ENCODE peak calls at places on chromosomes 6 and 20, in five cellular contexts. A is right lobe of liver, P is heart right ventricle, Z is cardiac muscle cell, R is A549. F is an unnamed sample. For H3K4me1, the result is how much of the 10 kb centered on the place peaks cover.

GRCh38 chr6:167849846-167850459 is 23.2 kb downstream of the AFDN start:
- DNase-seq in P (no peak), Z (peak), A (no peak), R (peak), F (no peak)

GRCh38 chr6:101608724-101609123 is 215.2 kb downstream of the GRIK2 start:
- DNase-seq in Z (no peak), A (no peak), P (no peak), R (no peak), F (no peak)

GRCh38 chr6:7246401-7247178 is 66.4 kb downstream of the SSR1 start:
- DNase-seq in R (no peak), P (no peak), A (no peak), Z (no peak), F (no peak)

GRCh38 chr6:128724738-128725137 is 158.2 kb upstream of the LAMA2 start:
- DNase-seq in P (no peak), R (no peak), A (no peak), Z (no peak), F (no peak)

GRCh38 chr6:79413562-79414002 is 123.6 kb downstream of the LCA5 start:
- DNase-seq in Z (peak), A (no peak), R (no peak), P (no peak), F (no peak)

GRCh38 chr6:127879685-127880084 is 21.2 kb downstream of the THEMIS start:
- DNase-seq in P (no peak), R (no peak), A (no peak), Z (peak), F (no peak)

GRCh38 chr6:26524722-26525360 is 13.3 kb upstream of the HMGN4 start:
- DNase-seq in P (no peak), Z (no peak), R (no peak), A (no peak), F (no peak)

GRCh38 chr20:48816282-48816860 is 11.4 kb downstream of the PREX1 start:
- DNase-seq in A (no peak), R (no peak), Z (no peak), P (no peak), F (no peak)

GRCh38 chr6:140663772-140664171 is 1289.3 kb upstream of the CITED2 start:
- DNase-seq in P (no peak), A (no peak), Z (no peak), R (no peak), F (no peak)

GRCh38 chr6:2344319-2344905 is 99.0 kb upstream of the GMDS start:
- DNase-seq in P (no peak), Z (no peak), R (no peak), A (no peak), F (no peak)

GRCh38 chr20:10508468-10509251 is 73.6 kb downstream of the SLX4IP start:
- DNase-seq in A (no peak), R (no peak), P (no peak), Z (peak), F (peak)

GRCh38 chr20:2838170-2838797 is 2.2 kb downstream of the PCED1A start:
- DNase-seq in A (no peak), R (no peak), Z (no peak), P (no peak), F (no peak)

GRCh38 chr6:56510984-56511531 is 131.6 kb downstream of the DST start:
- DNase-seq in P (peak), Z (peak), R (no peak), A (no peak), F (no peak)

GRCh38 chr20:50848341-50848808 is 53.5 kb downstream of the BCAS4 start:
- DNase-seq in R (no peak), Z (peak), P (no peak), A (peak), F (peak)

GRCh38 chr6:139323511-139324445 is 32.0 kb upstream of the TXLNB start:
- DNase-seq in P (peak), Z (peak), A (peak), R (no peak), F (peak)

GRCh38 chr6:144094731-144095133 is 641 bp downstream of the SF3B5 start:
- DNase-seq in P (no peak), R (no peak), Z (no peak), A (no peak), F (peak)

GRCh38 chr6:126696921-126697693 is 357.2 kb downstream of the CENPW start:
- DNase-seq in P (no peak), Z (no peak), R (no peak), A (peak), F (no peak)

GRCh38 chr6:90677440-90677839 is 90.6 kb upstream of the MAP3K7 start:
- DNase-seq in A (no peak), P (no peak), Z (no peak), R (no peak), F (no peak)
- H3K4me1 ChIP-seq in A (under half), P (under half), Z (under half), R (under half), F (under half)

DNA sequence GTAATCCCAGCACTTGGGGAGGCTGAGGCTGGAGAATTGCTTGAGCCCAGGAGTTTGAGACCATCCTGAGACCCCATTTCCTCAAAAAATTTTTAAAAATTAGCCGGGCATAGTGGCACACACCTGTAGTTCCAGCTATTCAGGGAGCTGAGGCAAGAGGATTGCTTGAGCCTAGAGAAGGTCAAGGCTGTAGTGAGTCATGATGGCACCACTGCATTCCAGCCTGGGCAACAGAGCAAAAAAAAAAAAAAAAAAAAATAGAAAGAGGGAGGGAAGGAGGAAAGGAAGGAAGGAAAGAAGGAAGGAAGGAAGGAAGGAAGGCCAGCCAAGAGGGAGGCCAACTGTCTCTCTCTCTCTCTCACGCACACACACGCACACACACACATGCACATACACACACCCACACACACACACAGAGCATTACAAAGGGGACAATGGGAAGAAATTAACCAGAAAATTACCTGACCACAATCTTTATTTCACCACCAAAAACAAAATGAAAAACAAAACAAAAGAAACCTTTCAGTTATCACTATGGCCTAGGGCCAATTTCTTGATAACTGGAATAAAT is 50.5 kb upstream of the COL9A1 start:
- DNase-seq in Z (no peak), P (no peak), A (no peak), R (no peak), F (no peak)
- H3K4me1 ChIP-seq in Z (under half), P (under half), A (under half), R (under half), F (under half)

DNA sequence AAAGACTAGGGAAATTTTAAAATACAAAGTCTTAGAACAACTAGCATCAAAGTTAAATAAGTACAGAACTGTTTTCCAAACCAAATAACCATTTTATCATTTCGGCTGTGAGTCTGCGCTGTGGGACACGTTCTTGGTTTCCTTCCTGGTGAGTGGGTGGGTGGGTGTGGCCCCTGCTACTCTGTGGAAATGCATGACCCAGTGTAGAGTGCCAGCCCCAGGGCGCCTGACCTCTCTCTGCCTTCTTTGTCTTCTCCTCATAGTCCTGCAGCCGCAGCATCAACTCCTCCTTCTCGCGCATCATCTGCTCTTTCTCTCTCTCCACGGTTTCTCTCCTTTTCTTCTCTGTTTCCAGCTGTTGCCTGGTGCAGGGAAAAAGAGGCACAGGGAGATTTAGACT is 48.6 kb downstream of the EZR start:
- DNase-seq in Z (no peak), A (no peak), R (no peak), P (peak), F (no peak)
- H3K4me1 ChIP-seq in Z (under half), A (under half), R (under half), P (under half), F (under half)

DNA sequence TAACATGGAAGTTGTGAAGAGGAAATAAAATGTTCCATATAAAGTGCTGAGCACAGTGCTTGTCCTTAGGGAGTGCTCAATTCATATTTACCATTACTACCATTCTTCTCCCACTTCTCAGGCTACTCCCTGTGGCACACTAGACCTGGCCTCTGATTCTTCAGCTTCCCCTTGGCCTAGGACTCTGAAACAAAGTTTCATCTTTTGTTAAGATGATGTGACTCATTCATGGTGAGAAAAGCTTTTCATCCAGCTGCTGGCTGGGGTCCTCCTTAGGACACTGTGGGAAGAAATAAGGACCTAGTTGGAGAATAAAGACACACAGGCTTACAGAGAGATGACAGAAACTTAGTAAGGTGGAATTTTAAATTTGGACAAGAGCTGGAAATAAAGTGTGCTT is 314.8 kb downstream of the CDC5L start:
- DNase-seq in A (no peak), R (no peak), P (no peak), Z (peak), F (no peak)
- H3K4me1 ChIP-seq in A (under half), R (under half), P (under half), Z (under half), F (under half)

DNA sequence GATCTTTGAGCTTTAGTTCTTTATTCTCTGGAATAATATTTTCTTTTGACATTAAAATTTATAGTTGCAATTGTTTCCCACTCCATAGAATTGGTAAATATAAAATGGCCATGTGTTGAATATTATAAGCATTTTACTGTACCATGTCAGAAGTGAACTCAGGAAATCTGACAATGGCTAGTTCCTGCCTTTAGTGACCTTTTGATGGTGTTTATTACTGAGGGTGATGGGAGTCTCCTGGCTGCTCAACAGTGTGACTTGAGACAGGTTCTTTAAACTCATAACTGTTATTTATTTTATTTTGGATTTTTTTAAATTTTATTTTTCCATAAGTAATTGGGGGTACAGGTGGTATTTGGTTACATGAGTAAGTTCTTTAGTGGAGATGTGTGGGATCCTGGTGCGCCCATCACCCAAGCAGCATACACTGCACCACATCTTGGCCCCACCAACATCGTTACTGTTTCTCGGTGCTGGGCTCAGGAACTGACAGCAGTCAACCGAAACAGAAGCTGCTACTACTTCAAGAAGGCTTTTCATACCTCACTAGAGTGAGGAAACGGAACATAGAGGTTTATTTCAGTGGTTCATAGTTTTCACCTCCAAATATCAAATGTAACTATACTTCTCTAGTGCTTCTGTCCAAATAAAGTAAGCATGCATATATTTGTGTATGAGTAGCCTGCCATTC is 90.4 kb downstream of the PLEKHG1 start:
- DNase-seq in P (no peak), A (no peak), R (no peak), Z (no peak), F (no peak)
- H3K4me1 ChIP-seq in P (under half), A (under half), R (under half), Z (under half), F (under half)

GRCh38 chr20:36498386-36499179 is 42.7 kb upstream of the MYL9 start:
- DNase-seq in A (peak), R (no peak), P (peak), Z (no peak), F (no peak)

GRCh38 chr20:36497856-36498255 is 43.5 kb upstream of the MYL9 start:
- DNase-seq in A (peak), Z (peak), R (no peak), P (peak), F (no peak)

GRCh38 chr20:36499211-36499610 is 42.1 kb upstream of the MYL9 start:
- DNase-seq in P (no peak), A (no peak), R (no peak), Z (no peak), F (no peak)

GRCh38 chr20:36499723-36500501 is 41.4 kb upstream of the MYL9 start:
- DNase-seq in R (no peak), P (no peak), A (no peak), Z (no peak), F (no peak)

GRCh38 chr20:36496707-36497669 is 44.3 kb upstream of the MYL9 start:
- DNase-seq in P (no peak), A (peak), R (no peak), Z (no peak), F (no peak)
- H3K4me1 ChIP-seq in P (under half), A (under half), R (under half), Z (under half), F (under half)

GRCh38 chr6:134026597-134026996 is 25.8 kb downstream of the SLC2A12 start:
- DNase-seq in Z (no peak), A (no peak), P (no peak), R (no peak), F (no peak)
- H3K4me1 ChIP-seq in Z (under half), A (under half), P (under half), R (under half), F (under half)

GRCh38 chr6:35717449-35718353 is 19.1 kb upstream of the ARMC12 start:
- DNase-seq in Z (no peak), A (peak), R (no peak), P (no peak), F (no peak)

GRCh38 chr6:35719407-35719829 is 17.4 kb upstream of the ARMC12 start:
- DNase-seq in R (no peak), A (peak), P (no peak), Z (no peak), F (no peak)

GRCh38 chr6:35718911-35719381 is 17.9 kb upstream of the ARMC12 start:
- DNase-seq in R (no peak), A (peak), Z (no peak), P (no peak), F (peak)

GRCh38 chr6:35718354-35718695 is 18.5 kb upstream of the ARMC12 start:
- DNase-seq in P (no peak), R (no peak), A (no peak), Z (no peak), F (no peak)

DNA sequence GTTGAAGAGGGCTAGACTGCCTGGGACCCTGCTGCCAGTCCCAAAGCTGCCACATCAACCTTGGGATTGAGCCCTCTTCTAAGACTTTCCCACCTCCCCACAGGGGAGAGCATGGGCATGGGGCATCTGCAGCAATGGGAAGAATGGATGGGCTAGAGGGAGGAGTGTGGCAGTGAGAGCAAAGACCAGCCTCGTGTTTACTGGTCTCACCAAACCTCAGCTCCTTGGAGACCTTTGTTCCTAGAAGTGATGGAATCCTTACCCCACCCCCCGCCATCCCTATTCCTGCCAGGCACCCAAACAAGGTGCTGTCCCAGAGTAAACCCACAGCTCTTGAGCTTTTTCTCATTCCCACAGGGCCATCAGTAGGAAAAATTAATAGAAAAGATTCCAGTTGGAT is 20.0 kb upstream of the ARMC12 start:
- DNase-seq in R (no peak), Z (no peak), A (peak), P (no peak), F (no peak)
- H3K4me1 ChIP-seq in R (under half), Z (under half), A (under half), P (under half), F (under half)

GRCh38 chr20:25054995-25055629 is 2.8 kb downstream of the ACSS1 start:
- DNase-seq in A (no peak), Z (peak), R (no peak), P (no peak), F (peak)
- H3K4me1 ChIP-seq in A (under half), Z (under half), R (under half), P (half or more), F (half or more)